ENCODE peak calls at places on chromosomes 1 and 21, in nine cellular contexts. One of them, this sample, is unnamed.
A peak's percentile ranks its signal among the peaks of the same experiment; 100 is the strongest.

GRCh38 chr1:208880433-208881100 is 636.4 kb upstream of the PLXNA2 start:
- DNase-seq in upper lobe of left lung: no peak
- DNase-seq in psoas muscle: no peak
- DNase-seq in ovary: no peak
- DNase-seq in spleen: no peak
- DNase-seq in HCT116: no peak
- DNase-seq in IMR-90: no peak
- DNase-seq in CD8-positive, alpha-beta T cell: no peak
- DNase-seq in aorta: no peak
- DNase-seq in this sample: no peak

GRCh38 chr1:36881541-36881940 is 152.8 kb downstream of the GRIK3 start:
- DNase-seq in IMR-90: no peak
- DNase-seq in CD8-positive, alpha-beta T cell: no peak
- DNase-seq in ovary: no peak
- DNase-seq in HCT116: no peak
- DNase-seq in upper lobe of left lung: no peak
- DNase-seq in psoas muscle: no peak
- DNase-seq in aorta: peak; percentile 28
- DNase-seq in spleen: no peak
- DNase-seq in this sample: no peak

GRCh38 chr1:146032613-146033219 is 11.2 kb upstream of the HJV start:
- DNase-seq in IMR-90: peak; percentile 47
- DNase-seq in HCT116: peak; percentile 48
- DNase-seq in spleen: no peak
- DNase-seq in psoas muscle: no peak
- DNase-seq in upper lobe of left lung: no peak
- DNase-seq in aorta: no peak
- DNase-seq in ovary: no peak
- DNase-seq in CD8-positive, alpha-beta T cell: no peak
- DNase-seq in this sample: no peak

GRCh38 chr1:70963374-70963773 is 84.2 kb downstream of the PTGER3 start:
- DNase-seq in upper lobe of left lung: peak; percentile 32
- DNase-seq in aorta: no peak
- DNase-seq in IMR-90: no peak
- DNase-seq in spleen: no peak
- DNase-seq in psoas muscle: no peak
- DNase-seq in CD8-positive, alpha-beta T cell: no peak
- DNase-seq in ovary: no peak
- DNase-seq in HCT116: no peak
- DNase-seq in this sample: no peak

GRCh38 chr21:34693192-34693810 is 24.5 kb downstream of the CLIC6 start:
- DNase-seq in IMR-90: peak; percentile 74
- DNase-seq in upper lobe of left lung: no peak
- DNase-seq in CD8-positive, alpha-beta T cell: peak; percentile 36
- DNase-seq in psoas muscle: no peak
- DNase-seq in HCT116: peak; percentile 59
- DNase-seq in ovary: no peak
- DNase-seq in spleen: no peak
- DNase-seq in aorta: no peak
- DNase-seq in this sample: peak; percentile 26

GRCh38 chr1:225777058-225777582 is 506 bp upstream of the SRP9 start:
- DNase-seq in ovary: no peak
- DNase-seq in psoas muscle: no peak
- DNase-seq in HCT116: no peak
- DNase-seq in spleen: no peak
- DNase-seq in upper lobe of left lung: no peak
- DNase-seq in aorta: no peak
- DNase-seq in CD8-positive, alpha-beta T cell: no peak
- DNase-seq in IMR-90: no peak
- DNase-seq in this sample: no peak

GRCh38 chr1:36653850-36654249 is 171.1 kb upstream of the CSF3R start:
- DNase-seq in spleen: no peak
- DNase-seq in IMR-90: peak; percentile 3
- DNase-seq in HCT116: no peak
- DNase-seq in CD8-positive, alpha-beta T cell: no peak
- DNase-seq in aorta: peak; percentile 48
- DNase-seq in psoas muscle: no peak
- DNase-seq in ovary: no peak
- DNase-seq in upper lobe of left lung: no peak
- DNase-seq in this sample: no peak

GRCh38 chr21:26570203-26570602 is 2.9 kb downstream of the CYYR1 start:
- DNase-seq in CD8-positive, alpha-beta T cell: no peak
- DNase-seq in aorta: no peak
- DNase-seq in ovary: no peak
- DNase-seq in upper lobe of left lung: no peak
- DNase-seq in HCT116: no peak
- DNase-seq in psoas muscle: no peak
- DNase-seq in IMR-90: no peak
- DNase-seq in spleen: no peak
- DNase-seq in this sample: no peak

GRCh38 chr21:45427331-45428271 is 22.6 kb downstream of the COL18A1 start:
- DNase-seq in upper lobe of left lung: peak; percentile 83
- DNase-seq in IMR-90: peak; percentile 98
- DNase-seq in ovary: peak; percentile 87
- DNase-seq in aorta: peak; percentile 93
- DNase-seq in HCT116: peak; percentile 67
- DNase-seq in spleen: no peak
- DNase-seq in psoas muscle: peak; percentile 71
- DNase-seq in CD8-positive, alpha-beta T cell: no peak
- DNase-seq in this sample: no peak

GRCh38 chr1:156794506-156795373 is 21.9 kb downstream of the SH2D2A start:
- DNase-seq in IMR-90: peak; percentile 41
- DNase-seq in aorta: no peak
- DNase-seq in psoas muscle: no peak
- DNase-seq in HCT116: no peak
- DNase-seq in spleen: no peak
- DNase-seq in ovary: no peak
- DNase-seq in CD8-positive, alpha-beta T cell: no peak
- DNase-seq in upper lobe of left lung: no peak
- DNase-seq in this sample: no peak

GRCh38 chr1:156795787-156796186 is 20.9 kb downstream of the SH2D2A start:
- DNase-seq in psoas muscle: no peak
- DNase-seq in spleen: no peak
- DNase-seq in HCT116: no peak
- DNase-seq in ovary: no peak
- DNase-seq in IMR-90: no peak
- DNase-seq in CD8-positive, alpha-beta T cell: no peak
- DNase-seq in upper lobe of left lung: no peak
- DNase-seq in aorta: no peak
- DNase-seq in this sample: no peak

GRCh38 chr1:156795374-156795733 is 21.3 kb downstream of the SH2D2A start:
- DNase-seq in HCT116: no peak
- DNase-seq in psoas muscle: no peak
- DNase-seq in CD8-positive, alpha-beta T cell: no peak
- DNase-seq in IMR-90: no peak
- DNase-seq in ovary: no peak
- DNase-seq in aorta: no peak
- DNase-seq in spleen: no peak
- DNase-seq in upper lobe of left lung: no peak
- DNase-seq in this sample: no peak

GRCh38 chr1:156797212-156797871 is 19.3 kb downstream of the SH2D2A start:
- DNase-seq in IMR-90: peak; percentile 64
- DNase-seq in aorta: no peak
- DNase-seq in ovary: no peak
- DNase-seq in upper lobe of left lung: no peak
- DNase-seq in spleen: no peak
- DNase-seq in HCT116: peak; percentile 33
- DNase-seq in psoas muscle: no peak
- DNase-seq in CD8-positive, alpha-beta T cell: peak; percentile 68
- DNase-seq in this sample: peak; percentile 27

GRCh38 chr1:156796340-156797097 is 20.1 kb downstream of the SH2D2A start:
- DNase-seq in ovary: no peak
- DNase-seq in CD8-positive, alpha-beta T cell: no peak
- DNase-seq in IMR-90: no peak
- DNase-seq in upper lobe of left lung: no peak
- DNase-seq in spleen: no peak
- DNase-seq in psoas muscle: no peak
- DNase-seq in aorta: no peak
- DNase-seq in HCT116: no peak
- DNase-seq in this sample: no peak
- H3K36me3 ChIP-seq in ovary: peaks cover 5% of the 10 kb centered on the region
- H3K36me3 ChIP-seq in CD8-positive, alpha-beta T cell: peaks cover 51% of the 10 kb centered on the region
- H3K36me3 ChIP-seq in IMR-90: peaks cover 59% of the 10 kb centered on the region
- H3K36me3 ChIP-seq in upper lobe of left lung: peaks cover 99% of the 10 kb centered on the region
- H3K36me3 ChIP-seq in spleen: peaks cover 94% of the 10 kb centered on the region
- H3K36me3 ChIP-seq in psoas muscle: peaks cover 97% of the 10 kb centered on the region
- H3K36me3 ChIP-seq in aorta: peaks cover 19% of the 10 kb centered on the region
- H3K36me3 ChIP-seq in HCT116: peaks cover 68% of the 10 kb centered on the region
- H3K36me3 ChIP-seq in this sample: peaks cover 77% of the 10 kb centered on the region

DNA sequence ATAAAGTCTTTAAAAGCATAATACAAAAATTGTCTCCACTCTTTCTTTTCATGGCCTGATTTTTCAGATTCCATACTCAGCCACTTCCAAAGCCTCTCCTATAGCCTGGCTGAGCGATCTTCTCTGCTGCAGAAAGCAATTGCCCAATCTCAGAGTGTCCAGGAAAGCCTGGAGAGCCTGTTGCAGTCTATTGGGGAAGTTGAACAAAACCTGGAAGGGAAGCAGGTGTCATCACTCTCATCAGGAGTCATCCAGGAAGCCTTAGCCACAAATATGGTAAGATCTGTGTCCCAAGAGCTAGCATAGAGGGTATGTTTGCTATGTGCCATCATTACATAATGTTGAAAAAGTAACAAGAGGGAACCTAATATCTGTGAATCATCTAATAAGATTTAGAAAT is 130.7 kb upstream of the BMP8A start:
- DNase-seq in HCT116: no peak
- DNase-seq in spleen: no peak
- DNase-seq in upper lobe of left lung: no peak
- DNase-seq in CD8-positive, alpha-beta T cell: no peak
- DNase-seq in ovary: no peak
- DNase-seq in IMR-90: no peak
- DNase-seq in aorta: no peak
- DNase-seq in psoas muscle: no peak
- DNase-seq in this sample: no peak
- H3K36me3 ChIP-seq in HCT116: peaks cover 2% of the 10 kb centered on the region
- H3K36me3 ChIP-seq in spleen: peaks cover 83% of the 10 kb centered on the region
- H3K36me3 ChIP-seq in upper lobe of left lung: peaks cover 55% of the 10 kb centered on the region
- H3K36me3 ChIP-seq in CD8-positive, alpha-beta T cell: peaks cover 48% of the 10 kb centered on the region
- H3K36me3 ChIP-seq in ovary: no peaks in the 10 kb centered on the region
- H3K36me3 ChIP-seq in IMR-90: peaks cover 44% of the 10 kb centered on the region
- H3K36me3 ChIP-seq in aorta: peaks cover 21% of the 10 kb centered on the region
- H3K36me3 ChIP-seq in psoas muscle: peaks cover 96% of the 10 kb centered on the region
- H3K36me3 ChIP-seq in this sample: peaks cover 72% of the 10 kb centered on the region

DNA sequence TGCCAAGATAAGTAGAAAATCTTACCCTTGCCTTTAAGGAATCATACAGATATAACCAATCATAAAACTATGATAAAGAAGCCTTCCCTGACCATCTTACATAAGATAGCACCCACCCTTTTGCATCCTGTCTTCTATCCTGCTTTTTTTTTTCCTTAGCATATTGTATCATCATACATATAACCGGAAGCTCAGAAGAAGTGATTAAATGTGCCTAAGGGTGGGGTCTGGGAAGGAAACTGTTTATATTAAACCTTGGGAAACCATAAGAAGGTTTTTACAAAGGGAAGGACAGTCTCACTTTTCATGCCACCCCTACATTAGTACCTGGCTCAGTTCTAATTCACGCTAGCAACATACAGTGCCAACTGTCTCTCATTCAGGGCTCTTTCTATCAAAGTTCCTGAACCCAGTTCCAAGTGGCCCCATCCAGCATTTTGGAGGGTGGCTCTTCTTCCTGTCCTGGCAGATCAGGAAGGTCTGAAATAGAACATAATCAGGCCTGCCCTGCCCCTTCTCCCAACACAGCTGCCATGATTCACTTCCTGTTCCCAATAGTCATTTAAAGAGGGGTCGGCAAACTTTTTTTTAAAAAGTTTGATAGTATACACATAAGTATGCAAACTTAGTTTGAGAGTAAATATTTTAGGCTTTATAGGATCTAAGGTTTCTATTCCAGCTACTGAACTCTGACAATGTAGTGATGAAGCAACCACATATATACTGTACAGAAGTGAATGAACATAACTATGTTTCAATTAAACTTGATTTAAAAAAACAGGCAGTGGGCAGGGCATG is 66.6 kb downstream of the LUZP1 start:
- DNase-seq in aorta: no peak
- DNase-seq in HCT116: no peak
- DNase-seq in ovary: no peak
- DNase-seq in spleen: no peak
- DNase-seq in upper lobe of left lung: no peak
- DNase-seq in psoas muscle: no peak
- DNase-seq in CD8-positive, alpha-beta T cell: no peak
- DNase-seq in IMR-90: peak; percentile 82
- DNase-seq in this sample: no peak
- H3K36me3 ChIP-seq in aorta: no peaks in the 10 kb centered on the region
- H3K36me3 ChIP-seq in HCT116: no peaks in the 10 kb centered on the region
- H3K36me3 ChIP-seq in ovary: no peaks in the 10 kb centered on the region
- H3K36me3 ChIP-seq in spleen: no peaks in the 10 kb centered on the region
- H3K36me3 ChIP-seq in upper lobe of left lung: no peaks in the 10 kb centered on the region
- H3K36me3 ChIP-seq in psoas muscle: peaks cover 9% of the 10 kb centered on the region
- H3K36me3 ChIP-seq in CD8-positive, alpha-beta T cell: no peaks in the 10 kb centered on the region
- H3K36me3 ChIP-seq in IMR-90: peaks cover 8% of the 10 kb centered on the region
- H3K36me3 ChIP-seq in this sample: no peaks in the 10 kb centered on the region

GRCh38 chr1:198637157-198637556 is 1.7 kb upstream of the PTPRC start:
- DNase-seq in aorta: no peak
- DNase-seq in spleen: no peak
- DNase-seq in upper lobe of left lung: no peak
- DNase-seq in ovary: no peak
- DNase-seq in CD8-positive, alpha-beta T cell: no peak
- DNase-seq in HCT116: no peak
- DNase-seq in IMR-90: no peak
- DNase-seq in psoas muscle: no peak
- DNase-seq in this sample: no peak

GRCh38 chr1:198637915-198638437 is 864 bp upstream of the PTPRC start:
- DNase-seq in spleen: no peak
- DNase-seq in psoas muscle: no peak
- DNase-seq in upper lobe of left lung: no peak
- DNase-seq in aorta: no peak
- DNase-seq in CD8-positive, alpha-beta T cell: no peak
- DNase-seq in ovary: no peak
- DNase-seq in IMR-90: no peak
- DNase-seq in HCT116: no peak
- DNase-seq in this sample: no peak

GRCh38 chr1:198638441-198638840 is 399 bp upstream of the PTPRC start:
- DNase-seq in ovary: no peak
- DNase-seq in aorta: no peak
- DNase-seq in IMR-90: no peak
- DNase-seq in spleen: no peak
- DNase-seq in psoas muscle: no peak
- DNase-seq in CD8-positive, alpha-beta T cell: no peak
- DNase-seq in upper lobe of left lung: no peak
- DNase-seq in HCT116: no peak
- DNase-seq in this sample: no peak

GRCh38 chr1:198639581-198640235 is 868 bp downstream of the PTPRC start:
- DNase-seq in IMR-90: no peak
- DNase-seq in psoas muscle: no peak
- DNase-seq in CD8-positive, alpha-beta T cell: no peak
- DNase-seq in aorta: no peak
- DNase-seq in upper lobe of left lung: no peak
- DNase-seq in HCT116: no peak
- DNase-seq in ovary: no peak
- DNase-seq in spleen: no peak
- DNase-seq in this sample: no peak

DNA sequence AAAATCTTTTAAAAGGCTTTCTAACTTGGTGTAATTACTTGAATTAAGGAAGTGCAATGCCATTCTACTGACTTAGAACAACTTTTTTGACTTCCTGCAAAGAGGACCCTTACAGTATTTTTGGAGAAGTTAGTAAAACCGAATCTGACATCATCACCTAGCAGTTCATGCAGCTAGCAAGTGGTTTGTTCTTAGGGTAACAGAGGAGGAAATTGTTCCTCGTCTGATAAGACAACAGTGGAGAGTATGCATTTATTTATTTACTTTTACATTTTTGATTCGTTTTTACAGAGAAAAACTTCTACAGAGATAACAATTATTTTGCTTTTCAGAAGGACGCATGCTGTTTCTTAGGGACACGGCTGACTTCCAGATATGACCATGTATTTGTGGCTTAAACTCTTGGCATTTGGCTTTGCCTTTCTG is at the start of gene PTPRC:
- DNase-seq in IMR-90: no peak
- DNase-seq in psoas muscle: no peak
- DNase-seq in spleen: no peak
- DNase-seq in CD8-positive, alpha-beta T cell: no peak
- DNase-seq in aorta: no peak
- DNase-seq in ovary: no peak
- DNase-seq in upper lobe of left lung: no peak
- DNase-seq in HCT116: no peak
- DNase-seq in this sample: no peak
- H3K36me3 ChIP-seq in IMR-90: no peaks in the 10 kb centered on the region
- H3K36me3 ChIP-seq in psoas muscle: no peaks in the 10 kb centered on the region
- H3K36me3 ChIP-seq in spleen: no peaks in the 10 kb centered on the region
- H3K36me3 ChIP-seq in CD8-positive, alpha-beta T cell: peaks cover 4% of the 10 kb centered on the region
- H3K36me3 ChIP-seq in aorta: no peaks in the 10 kb centered on the region
- H3K36me3 ChIP-seq in ovary: no peaks in the 10 kb centered on the region
- H3K36me3 ChIP-seq in upper lobe of left lung: no peaks in the 10 kb centered on the region
- H3K36me3 ChIP-seq in HCT116: no peaks in the 10 kb centered on the region
- H3K36me3 ChIP-seq in this sample: peaks cover 3% of the 10 kb centered on the region